ENCODE peak calls at places on chromosome 11, in eight cellular contexts. B is coronary artery, S is neural progenitor cell, P is fibroblast of the aortic adventitia, R is esophagus squamous epithelium, Y is ureter, V is heart right ventricle, W is NCI-H82. D is an unnamed sample.

GRCh38 chr11:131591051-131591461 is 220.6 kb downstream of the NTM start:
- DNase-seq in B (no peak), S (peak; percentile 49), P (no peak), R (no peak), Y (no peak), V (no peak), W (peak; percentile 73), D (no peak)

GRCh38 chr11:45886816-45887520 is 1.5 kb downstream of the MAPK8IP1 start:
- DNase-seq in B (no peak), S (no peak), P (no peak), R (no peak), Y (no peak), V (no peak), W (no peak), D (no peak)

GRCh38 chr11:8532475-8532874 is 61.6 kb downstream of the STK33 start:
- DNase-seq in B (no peak), S (no peak), P (no peak), R (no peak), Y (no peak), V (no peak), W (peak; percentile 51), D (no peak)

GRCh38 chr11:74877132-74877531 is 71.8 kb downstream of the XRRA1 start:
- DNase-seq in B (no peak), S (no peak), P (no peak), R (no peak), Y (no peak), V (no peak), W (peak; percentile 1), D (no peak)

GRCh38 chr11:15969281-15969680 is 387.1 kb downstream of the SOX6 start:
- DNase-seq in B (no peak), S (no peak), P (peak; percentile 91), R (no peak), Y (no peak), V (peak; percentile 42), W (peak; percentile 4), D (no peak)

GRCh38 chr11:126366064-126366822 is 10.8 kb downstream of the ST3GAL4 start:
- DNase-seq in B (no peak), S (no peak), P (no peak), R (no peak), Y (peak; percentile 44), V (peak; percentile 30), W (no peak), D (no peak)

GRCh38 chr11:103085758-103086365 is 6.1 kb downstream of the DCUN1D5 start:
- DNase-seq in B (no peak), S (no peak), P (peak; percentile 76), R (no peak), Y (no peak), V (no peak), W (no peak), D (no peak)

GRCh38 chr11:73152861-73153483 is 10.9 kb upstream of the FCHSD2 start:
- DNase-seq in B (no peak), S (peak; percentile 15), P (no peak), R (no peak), Y (no peak), V (no peak), W (no peak), D (no peak)

GRCh38 chr11:105867742-105868141 is 154.3 kb downstream of the MSANTD4 start:
- DNase-seq in B (no peak), S (no peak), P (no peak), R (no peak), Y (no peak), V (no peak), W (no peak), D (no peak)

GRCh38 chr11:87463486-87464102 is 425.9 kb downstream of the TMEM135 start:
- DNase-seq in B (no peak), S (peak; percentile 66), P (no peak), R (no peak), Y (no peak), V (no peak), W (peak; percentile 43), D (no peak)

GRCh38 chr11:2247496-2247895 is 22.9 kb downstream of the ASCL2 start:
- DNase-seq in B (no peak), S (no peak), P (no peak), R (no peak), Y (no peak), V (no peak), W (no peak), D (no peak)

D was measured in CD4-positive, alpha-beta T cell.